ENCODE peak calls at places on chromosome 14, in five cellular contexts. P is IMR-90, E is H1, S is neuronal stem cell, B is mesenchymal stem cell. D is an unnamed sample.

GRCh38 chr14:50812180-50812579 is 18.8 kb downstream of the NIN start:
- DNase-seq in E (no peak), S (no peak), P (no peak), B (no peak), D (no peak)

GRCh38 chr14:64682173-64682710 is 22.0 kb upstream of the PLEKHG3 start:
- DNase-seq in B (peak), P (peak), E (no peak), S (no peak), D (no peak)

GRCh38 chr14:68268719-68269118 is 449.1 kb downstream of the RAD51B start:
- DNase-seq in P (no peak), E (no peak), B (peak), S (no peak), D (no peak)

GRCh38 chr14:74612346-74613021 is 447 bp upstream of the LTBP2 start:
- DNase-seq in P (peak), E (peak), S (peak), B (peak), D (peak)

GRCh38 chr14:105162374-105162979 is 6.1 kb downstream of the JAG2 start:
- DNase-seq in B (no peak), E (no peak), S (no peak), P (no peak), D (peak)

GRCh38 chr14:59175404-59175803 is 13.1 kb upstream of the DAAM1 start:
- DNase-seq in S (no peak), P (no peak), B (no peak), E (no peak), D (no peak)

GRCh38 chr14:94897092-94897491 is 127.2 kb upstream of the GSC start:
- DNase-seq in P (no peak), S (no peak), E (no peak), B (no peak), D (no peak)

GRCh38 chr14:59215757-59216156 is 27.3 kb downstream of the DAAM1 start:
- DNase-seq in B (no peak), E (no peak), P (no peak), S (no peak), D (peak)

GRCh38 chr14:26415618-26416123 is 182.2 kb downstream of the NOVA1 start:
- DNase-seq in S (no peak), B (no peak), E (no peak), P (no peak), D (no peak)

GRCh38 chr14:104941508-104942365 is 17.1 kb downstream of the PLD4 start:
- DNase-seq in P (no peak), E (no peak), B (no peak), S (no peak), D (no peak)

GRCh38 chr14:55858604-55859003 is 259.6 kb upstream of the PELI2 start:
- DNase-seq in S (no peak), P (no peak), B (no peak), E (no peak), D (no peak)

GRCh38 chr14:55609681-55610080 is 29.7 kb downstream of the KTN1 start:
- DNase-seq in S (peak), P (peak), B (peak), E (no peak), D (no peak)

GRCh38 chr14:34722723-34723545 is 8.5 kb upstream of the CFL2 start:
- DNase-seq in P (peak), E (no peak), B (peak), S (peak), D (peak)

GRCh38 chr14:104226421-104227385 is 88.3 kb downstream of the KIF26A start:
- DNase-seq in P (no peak), B (no peak), S (no peak), E (no peak), D (no peak)

GRCh38 chr14:29738950-29739349 is 188.7 kb downstream of the PRKD1 start:
- DNase-seq in S (no peak), E (no peak), B (no peak), P (no peak), D (no peak)

GRCh38 chr14:29738056-29738455 is 189.6 kb downstream of the PRKD1 start:
- DNase-seq in E (no peak), B (no peak), P (no peak), S (no peak), D (no peak)

GRCh38 chr14:29734732-29735131 is 192.9 kb downstream of the PRKD1 start:
- DNase-seq in E (no peak), P (no peak), S (no peak), B (no peak), D (no peak)

GRCh38 chr14:29740491-29740890 is 187.2 kb downstream of the PRKD1 start:
- DNase-seq in E (no peak), B (no peak), S (no peak), P (no peak), D (no peak)

GRCh38 chr14:29735459-29735858 is 192.2 kb downstream of the PRKD1 start:
- DNase-seq in B (no peak), E (no peak), P (no peak), S (no peak), D (no peak)
- H2AK5ac ChIP-seq in B (no peak), E (no peak), P (no peak), S (no peak), D (no peak)

GRCh38 chr14:24051789-24052655 is at the start of gene CARMIL3:
- DNase-seq in S (peak), B (peak), P (peak), E (no peak), D (peak)
- H3K4me2 ChIP-seq in S (peak), B (peak), P (peak), E (peak), D (peak)

GRCh38 chr14:69663322-69663686 is 51.9 kb downstream of the SUSD6 start:
- DNase-seq in S (no peak), E (no peak), P (no peak), B (no peak), D (no peak)

GRCh38 chr14:69664865-69665526 is 53.6 kb downstream of the SUSD6 start:
- DNase-seq in B (no peak), P (no peak), S (no peak), E (no peak), D (no peak)

GRCh38 chr14:69665596-69665995 is 54.2 kb downstream of the SUSD6 start:
- DNase-seq in E (no peak), P (no peak), S (no peak), B (no peak), D (no peak)

GRCh38 chr14:69662636-69663321 is 51.4 kb downstream of the SUSD6 start:
- DNase-seq in S (no peak), B (no peak), P (no peak), E (no peak), D (no peak)

GRCh38 chr14:69664190-69664742 is 52.9 kb downstream of the SUSD6 start:
- DNase-seq in P (no peak), S (no peak), E (no peak), B (no peak), D (no peak)
- H3K9ac ChIP-seq in P (no peak), S (no peak), E (no peak), B (no peak), D (no peak)

DNA sequence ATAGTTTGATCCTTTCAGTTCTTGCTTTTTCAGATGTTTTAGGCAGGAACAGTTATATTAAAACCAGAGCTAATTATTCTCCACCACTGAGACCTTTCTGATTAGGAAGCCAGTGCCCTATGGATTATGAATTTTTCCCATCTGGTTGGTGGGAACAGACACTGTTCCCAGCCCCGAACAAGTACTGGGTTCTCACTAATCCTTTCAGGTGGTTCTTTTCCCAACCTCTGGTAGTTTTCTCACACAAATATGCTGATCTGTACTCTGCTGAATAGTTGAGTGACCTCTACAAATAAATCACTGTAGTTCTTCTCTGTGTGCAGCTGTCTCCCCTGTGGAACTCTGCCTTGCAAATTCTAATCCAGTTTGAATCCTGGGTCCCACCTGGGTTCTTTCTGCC is 91.0 kb upstream of the DYNC1H1 start:
- DNase-seq in P (no peak), E (no peak), B (no peak), S (no peak), D (no peak)
- H2AK5ac ChIP-seq in P (no peak), E (no peak), B (no peak), S (no peak), D (no peak)

DNA sequence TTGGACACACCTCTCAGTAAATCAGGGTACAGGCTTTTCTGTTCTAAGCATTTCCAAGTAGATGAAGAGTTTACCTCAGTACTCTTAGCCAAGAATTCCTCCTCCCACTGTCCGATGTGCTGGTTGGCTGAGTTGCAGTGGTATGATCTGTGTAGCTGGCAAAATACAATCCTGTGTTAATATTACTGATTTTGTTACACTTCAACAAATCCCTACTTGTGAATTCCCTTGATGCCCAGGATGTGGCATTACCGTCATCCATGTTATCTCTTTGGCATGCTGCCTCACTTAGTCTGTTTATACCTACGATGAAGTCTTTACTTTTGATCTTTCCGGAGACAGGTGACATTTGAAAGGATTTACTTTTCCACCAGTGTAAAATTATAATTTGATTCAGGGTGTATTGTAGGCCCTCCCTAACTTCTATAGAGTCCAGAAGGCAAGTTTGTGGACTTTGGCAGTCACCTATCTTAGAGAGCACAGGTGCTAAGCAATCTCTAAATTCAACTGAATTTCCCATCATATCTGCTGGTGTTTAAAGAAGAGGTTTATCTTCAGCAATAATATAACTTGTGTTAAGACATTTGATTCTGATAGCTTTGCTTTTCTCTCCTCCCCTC is 10.1 kb downstream of the CCDC196 start:
- DNase-seq in E (no peak), P (no peak), S (no peak), B (no peak), D (no peak)
- H3K4me2 ChIP-seq in E (no peak), P (no peak), S (no peak), B (no peak), D (no peak)

GRCh38 chr14:77181124-77181602 is 435 bp upstream of the TMEM63C start:
- DNase-seq in B (no peak), P (no peak), S (no peak), E (no peak), D (no peak)

GRCh38 chr14:77184396-77185092 is 2.9 kb downstream of the TMEM63C start:
- DNase-seq in B (no peak), E (no peak), P (no peak), S (no peak), D (no peak)

GRCh38 chr14:77183896-77184295 is 2.3 kb downstream of the TMEM63C start:
- DNase-seq in S (no peak), B (no peak), E (no peak), P (no peak), D (no peak)

GRCh38 chr14:77185093-77185465 is 3.5 kb downstream of the TMEM63C start:
- DNase-seq in P (no peak), E (no peak), B (no peak), S (no peak), D (no peak)

GRCh38 chr14:77181603-77182437 is at the start of gene TMEM63C:
- DNase-seq in B (no peak), E (peak), S (peak), P (no peak), D (peak)
- H3K9ac ChIP-seq in B (no peak), E (peak), S (peak), P (no peak), D (peak)

DNA sequence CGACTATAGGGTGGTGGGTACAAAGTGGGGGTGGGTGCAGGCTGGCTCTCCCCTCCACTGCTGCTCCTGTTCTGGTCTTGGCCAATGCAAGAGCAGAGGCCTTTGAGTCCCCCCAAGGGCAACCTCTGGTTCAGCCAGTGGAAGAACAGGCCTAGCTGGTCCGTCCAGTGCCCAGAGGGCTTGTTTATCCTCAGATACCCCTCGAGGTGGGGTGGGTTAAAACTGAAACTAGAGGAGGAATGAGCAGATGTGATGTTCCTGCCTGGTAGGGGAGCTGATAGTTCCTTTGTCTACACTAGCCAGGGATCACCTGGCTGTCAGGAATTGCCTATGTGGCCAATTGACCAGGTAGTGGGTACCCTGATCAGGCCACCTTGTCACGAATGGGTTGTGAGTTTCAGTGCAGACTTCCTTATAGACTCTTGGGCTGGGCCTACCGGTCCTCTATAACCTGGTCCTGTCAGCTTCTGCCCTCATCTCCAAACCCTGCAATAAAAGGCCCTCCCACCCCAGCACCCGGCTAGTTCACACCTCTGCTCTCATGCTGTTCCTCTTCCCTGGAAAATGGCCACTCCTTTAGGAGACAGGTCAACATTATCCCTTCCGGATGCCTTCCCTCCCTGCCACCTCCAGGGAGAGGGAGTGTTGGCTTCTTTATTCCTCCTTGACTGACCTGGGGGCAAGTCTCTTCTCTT is 10.7 kb upstream of the HSP90AA1 start:
- DNase-seq in S (no peak), E (no peak), P (no peak), B (no peak), D (peak)
- H2AK5ac ChIP-seq in S (no peak), E (no peak), P (no peak), B (peak), D (peak)

GRCh38 chr14:91115986-91116385 is 2.1 kb downstream of the DGLUCY start:
- DNase-seq in B (peak), S (no peak), E (no peak), P (peak), D (no peak)
- H3K4me2 ChIP-seq in B (no peak), S (no peak), E (peak), P (no peak), D (no peak)

GRCh38 chr14:24377126-24377525 is 9.1 kb downstream of the NFATC4 start:
- DNase-seq in S (no peak), P (no peak), B (no peak), E (no peak), D (no peak)
- H3K9ac ChIP-seq in S (no peak), P (no peak), B (no peak), E (no peak), D (no peak)